ENCODE peak calls at places on chromosomes 7 and 10, in six cellular contexts. N is IMR-90, F is mesenchymal stem cell, Z is neuronal stem cell, G is mesendoderm, L is H1. A is an unnamed sample.

GRCh38 chr7:45163692-45164052 is 6.1 kb downstream of the RAMP3 start:
- DNase-seq in G (no peak), F (no peak), N (no peak), Z (no peak), L (no peak), A (no peak)

GRCh38 chr10:126538439-126539140 is 131.9 kb downstream of the C10orf90 start:
- DNase-seq in Z (no peak), G (no peak), L (no peak), N (no peak), F (no peak), A (no peak)

GRCh38 chr7:73329861-73330581 is 2.1 kb downstream of the FKBP6 start:
- DNase-seq in N (peak; percentile 36), F (peak; percentile 58), L (no peak), Z (no peak), G (no peak), A (no peak)

GRCh38 chr7:150988230-150989226 is 2.3 kb upstream of the NOS3 start:
- DNase-seq in G (peak; percentile 82), N (no peak), F (peak; percentile 59), Z (peak; percentile 84), L (peak; percentile 98), A (peak; percentile 86)

GRCh38 chr7:40447345-40447744 is 312.5 kb downstream of the SUGCT start:
- DNase-seq in Z (no peak), F (no peak), L (no peak), N (no peak), G (peak; percentile 42), A (no peak)

GRCh38 chr7:111951027-111951426 is 255.2 kb downstream of the DOCK4 start:
- DNase-seq in F (no peak), G (no peak), N (no peak), L (no peak), Z (no peak), A (no peak)

GRCh38 chr10:99364125-99364524 is 35.0 kb downstream of the CNNM1 start:
- DNase-seq in G (no peak), F (peak; percentile 19), N (peak; percentile 79), L (no peak), Z (no peak), A (no peak)

GRCh38 chr10:35545079-35545657 is 60.0 kb upstream of the GJD4 start:
- DNase-seq in L (no peak), G (peak; percentile 31), Z (no peak), F (no peak), N (no peak), A (no peak)

GRCh38 chr10:125283191-125283590 is 122.8 kb upstream of the CTBP2 start:
- DNase-seq in Z (peak; percentile 21), F (no peak), G (peak; percentile 50), N (no peak), L (no peak), A (peak; percentile 55)

GRCh38 chr10:59036311-59037017 is 140.0 kb upstream of the PHYHIPL start:
- DNase-seq in Z (no peak), G (no peak), N (no peak), L (no peak), F (no peak), A (no peak)

GRCh38 chr7:155269766-155270585 is 27.7 kb upstream of the INSIG1 start:
- DNase-seq in F (no peak), G (no peak), N (peak; percentile 43), L (no peak), Z (no peak), A (no peak)

GRCh38 chr10:51886438-51887068 is 187.2 kb upstream of the CSTF2T start:
- DNase-seq in G (no peak), L (no peak), Z (no peak), F (peak; percentile 67), N (peak; percentile 84), A (no peak)

GRCh38 chr7:32078824-32079223 is 8.6 kb upstream of the PDE1C start:
- DNase-seq in F (no peak), Z (no peak), G (no peak), L (no peak), N (no peak), A (no peak)

GRCh38 chr7:1056006-1056784 is 11.8 kb downstream of the GPR146 start:
- DNase-seq in G (no peak), Z (no peak), N (no peak), F (no peak), L (no peak), A (no peak)

GRCh38 chr7:1053816-1054370 is 9.5 kb downstream of the GPR146 start:
- DNase-seq in Z (no peak), N (no peak), G (no peak), L (no peak), F (no peak), A (no peak)

GRCh38 chr7:1055491-1056005 is 11.2 kb downstream of the GPR146 start:
- DNase-seq in Z (no peak), G (no peak), F (no peak), N (no peak), L (no peak), A (no peak)

GRCh38 chr7:1054438-1055083 is 10.2 kb downstream of the GPR146 start:
- DNase-seq in F (no peak), G (no peak), Z (no peak), N (no peak), L (no peak), A (no peak)

GRCh38 chr7:1055084-1055450 is 10.7 kb downstream of the GPR146 start:
- DNase-seq in F (no peak), Z (no peak), G (no peak), N (peak; percentile 26), L (no peak), A (no peak)
- H3K4me1 ChIP-seq in F (peaks cover 51% of the 10 kb centered on the region), Z (peaks cover 38% of the 10 kb centered on the region), G (peaks cover 5% of the 10 kb centered on the region), N (peaks cover 7% of the 10 kb centered on the region), L (peaks cover 17% of the 10 kb centered on the region), A (peaks cover 6% of the 10 kb centered on the region)

GRCh38 chr10:12825255-12825654 is 176.3 kb downstream of the CCDC3 start:
- DNase-seq in G (no peak), Z (no peak), L (no peak), F (peak; percentile 76), N (peak; percentile 81), A (no peak)
- H2BK15ac ChIP-seq in G (no peak overlapping the region), Z (no peak overlapping the region), L (no peak overlapping the region), F (no peak overlapping the region), N (no peak overlapping the region), A (no peak overlapping the region)

GRCh38 chr10:117132751-117133231 is 5.3 kb downstream of the VAX1 start:
- DNase-seq in N (no peak), Z (peak; percentile 58), G (peak; percentile 60), F (no peak), L (peak; percentile 67), A (peak; percentile 62)
- H3K4me1 ChIP-seq in N (peaks cover 5% of the 10 kb centered on the region), Z (peaks cover 39% of the 10 kb centered on the region), G (peaks cover 8% of the 10 kb centered on the region), F (peaks cover 37% of the 10 kb centered on the region), L (peaks cover 13% of the 10 kb centered on the region), A (no peaks in the 10 kb centered on the region)

GRCh38 chr10:6607187-6607586 is 27.1 kb upstream of the PRKCQ start:
- DNase-seq in F (no peak), Z (no peak), L (no peak), N (no peak), G (no peak), A (no peak)
- H2BK15ac ChIP-seq in F (no peak overlapping the region), Z (no peak overlapping the region), L (no peak overlapping the region), N (no peak overlapping the region), G (no peak overlapping the region), A (no peak overlapping the region)

GRCh38 chr10:21518629-21519321 is 6.7 kb downstream of the SKIDA1 start:
- DNase-seq in G (peak; percentile 44), L (no peak), N (peak; percentile 56), Z (no peak), F (peak; percentile 73), A (no peak)

GRCh38 chr10:21519327-21519933 is 6.1 kb downstream of the SKIDA1 start:
- DNase-seq in F (no peak), G (no peak), Z (no peak), L (no peak), N (no peak), A (no peak)

GRCh38 chr10:21517983-21518628 is 7.4 kb downstream of the SKIDA1 start:
- DNase-seq in G (peak; percentile 45), F (peak; percentile 82), Z (no peak), L (no peak), N (peak; percentile 68), A (no peak)

GRCh38 chr10:21521910-21522533 is 3.5 kb downstream of the SKIDA1 start:
- DNase-seq in G (no peak), N (no peak), F (no peak), L (no peak), Z (no peak), A (no peak)

GRCh38 chr10:21519981-21520436 is 5.5 kb downstream of the SKIDA1 start:
- DNase-seq in Z (no peak), N (peak; percentile 84), G (peak; percentile 58), F (peak; percentile 92), L (no peak), A (no peak)
- H3K4me1 ChIP-seq in Z (peaks cover 6% of the 10 kb centered on the region), N (peaks cover 4% of the 10 kb centered on the region), G (peaks cover 15% of the 10 kb centered on the region), F (peaks cover 4% of the 10 kb centered on the region), L (peaks cover 37% of the 10 kb centered on the region), A (peaks cover 9% of the 10 kb centered on the region)

DNA sequence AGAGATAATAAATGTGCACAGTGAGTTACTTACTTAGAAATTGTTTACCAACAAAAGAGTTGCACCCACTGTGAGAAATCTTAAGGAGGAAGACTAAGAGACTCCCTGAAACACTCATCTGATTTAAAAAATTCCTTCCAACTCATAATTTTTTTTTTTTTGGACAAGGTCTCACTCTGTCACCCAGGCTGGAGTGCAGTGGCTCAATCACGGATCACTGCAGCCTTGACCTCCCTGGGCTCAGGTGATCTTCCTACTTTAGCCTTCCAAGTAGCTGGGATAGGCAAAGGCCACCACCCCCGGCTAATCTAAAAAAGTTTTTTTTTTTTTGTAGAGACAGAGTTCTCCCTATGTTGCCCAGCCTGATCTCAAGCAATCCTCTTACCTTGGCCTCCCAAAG is 36.0 kb downstream of the MALSU1 start:
- DNase-seq in Z (no peak), N (no peak), L (no peak), G (no peak), F (no peak), A (no peak)
- H2BK15ac ChIP-seq in Z (no peak overlapping the region), N (peak overlapping the region; percentile 35), L (no peak overlapping the region), G (no peak overlapping the region), F (no peak overlapping the region), A (no peak overlapping the region)

DNA sequence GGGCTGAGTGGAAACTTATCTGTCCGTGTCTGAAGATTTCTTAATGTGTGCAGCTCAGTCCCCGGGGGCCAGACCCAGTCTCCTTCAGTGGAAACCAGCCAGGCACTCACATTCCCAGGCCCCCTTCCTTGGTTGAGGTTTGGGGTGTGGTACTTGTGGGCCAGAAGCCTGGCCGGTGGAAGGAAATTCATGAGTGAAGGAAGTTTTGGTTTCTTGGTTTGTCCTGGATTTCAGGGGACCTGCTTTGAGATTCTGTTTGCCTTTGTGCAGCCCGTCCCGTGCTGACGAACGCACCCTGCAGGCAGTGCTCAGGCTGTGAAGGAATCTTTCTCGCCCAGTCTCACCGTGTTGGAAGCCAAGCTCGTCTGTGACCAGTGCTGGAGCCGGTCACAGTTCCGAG is 2.9 kb downstream of the INPP5A start:
- DNase-seq in G (peak; percentile 22), N (peak; percentile 29), Z (no peak), F (peak; percentile 38), L (no peak), A (no peak)
- H3K4me1 ChIP-seq in G (peaks cover 3% of the 10 kb centered on the region), N (peaks cover 24% of the 10 kb centered on the region), Z (peaks cover 12% of the 10 kb centered on the region), F (peaks cover 46% of the 10 kb centered on the region), L (peaks cover 21% of the 10 kb centered on the region), A (no peaks in the 10 kb centered on the region)

GRCh38 chr7:34739651-34740300 is 81.8 kb downstream of the NPSR1 start:
- DNase-seq in G (no peak), L (no peak), N (no peak), Z (no peak), F (no peak), A (no peak)
- H2BK15ac ChIP-seq in G (no peak overlapping the region), L (no peak overlapping the region), N (no peak overlapping the region), Z (no peak overlapping the region), F (no peak overlapping the region), A (no peak overlapping the region)